ENCODE peak calls at places on chromosomes 7 and 10, in seven cellular contexts. N is AG04450; J is activated CD8-positive, alpha-beta T cell treated with anti-CD3 and anti-CD28 coated beads for 36 hours; S is GM12865; B is astrocyte of the spinal cord; V is OCI-LY7; C is esophagus squamous epithelium. O is an unnamed sample.

GRCh38 chr7:20474244-20474643 is 141.2 kb upstream of the ABCB5 start:
- DNase-seq in B (no peak), V (no peak), S (no peak), N (no peak), J (no peak), C (no peak), O (no peak)

GRCh38 chr7:106891545-106892410 is 26.7 kb downstream of the PIK3CG start:
- DNase-seq in B (no peak), S (peak; percentile 42), N (no peak), C (no peak), J (no peak), V (no peak), O (no peak)

GRCh38 chr10:76285012-76285411 is 853.6 kb downstream of the LRMDA start:
- DNase-seq in B (peak; percentile 79), N (peak; percentile 45), J (no peak), V (no peak), S (no peak), C (no peak), O (no peak)

GRCh38 chr7:121302214-121302745 is 26.5 kb upstream of the WNT16 start:
- DNase-seq in S (peak; percentile 77), N (peak; percentile 54), V (peak; percentile 46), C (no peak), J (peak; percentile 2), B (peak; percentile 84), O (no peak)

GRCh38 chr7:96121752-96122151 is 200.1 kb downstream of the SLC25A13 start:
- DNase-seq in B (no peak), C (no peak), N (no peak), V (no peak), S (no peak), J (no peak), O (no peak)

GRCh38 chr7:112112822-112113255 is 93.4 kb downstream of the DOCK4 start:
- DNase-seq in N (peak; percentile 7), B (peak; percentile 54), V (no peak), C (no peak), S (no peak), J (no peak), O (no peak)

GRCh38 chr7:106499897-106500296 is 161.1 kb downstream of the CCDC71L start:
- DNase-seq in V (no peak), N (no peak), C (no peak), S (no peak), J (no peak), B (no peak), O (no peak)

GRCh38 chr10:78528749-78529204 is 495.1 kb downstream of the RPS24 start:
- DNase-seq in S (no peak), B (no peak), C (no peak), J (no peak), V (no peak), N (no peak), O (no peak)

GRCh38 chr7:237385-237784 is 45.0 kb downstream of the FAM20C start:
- DNase-seq in N (no peak), B (no peak), S (no peak), V (no peak), C (no peak), J (no peak), O (no peak)

GRCh38 chr10:133168617-133169031 is 8.6 kb downstream of the KNDC1 start:
- DNase-seq in V (no peak), J (no peak), N (no peak), B (no peak), C (no peak), S (no peak), O (no peak)

GRCh38 chr10:88404133-88404532 is 179.0 kb downstream of the RNLS start:
- DNase-seq in J (no peak), V (no peak), N (no peak), B (no peak), S (no peak), C (no peak), O (no peak)

GRCh38 chr10:117461766-117462423 is 80.7 kb upstream of the EMX2 start:
- DNase-seq in N (no peak), S (no peak), J (no peak), V (no peak), C (no peak), B (peak; percentile 85), O (peak; percentile 11)

GRCh38 chr10:1116051-1116450 is 59.9 kb downstream of the WDR37 start:
- DNase-seq in J (no peak), V (no peak), B (no peak), C (no peak), N (no peak), S (no peak), O (no peak)

GRCh38 chr10:96685297-96685696 is 35.0 kb downstream of the PIK3AP1 start:
- DNase-seq in C (no peak), V (no peak), B (no peak), J (no peak), S (no peak), N (no peak), O (no peak)

GRCh38 chr10:133391249-133391635 is 2.7 kb upstream of the MTG1 start:
- DNase-seq in J (no peak), C (no peak), S (no peak), N (no peak), B (no peak), V (no peak), O (no peak)

GRCh38 chr10:13712799-13713581 is 126.2 kb downstream of the PRPF18 start:
- DNase-seq in N (peak; percentile 93), V (peak; percentile 21), B (peak; percentile 98), C (peak; percentile 15), J (peak; percentile 83), S (peak; percentile 89), O (peak; percentile 16)

GRCh38 chr7:134946260-134946659 is 40.0 kb upstream of the AGBL3 start:
- DNase-seq in J (peak; percentile 24), C (no peak), S (peak; percentile 15), B (no peak), V (no peak), N (no peak), O (no peak)

GRCh38 chr7:40899651-40900507 is 765.1 kb downstream of the SUGCT start:
- DNase-seq in J (no peak), B (no peak), S (no peak), V (no peak), C (no peak), N (no peak), O (no peak)

GRCh38 chr10:131041361-131041916 is 270.1 kb downstream of the TCERG1L start:
- DNase-seq in S (no peak), N (no peak), J (no peak), B (no peak), V (no peak), C (no peak), O (no peak)

GRCh38 chr7:80807166-80807900 is 111.5 kb downstream of the SEMA3C start:
- DNase-seq in C (no peak), J (no peak), S (no peak), B (peak; percentile 29), V (no peak), N (no peak), O (no peak)

GRCh38 chr10:113320980-113321379 is 231.9 kb upstream of the HABP2 start:
- DNase-seq in C (no peak), N (no peak), V (no peak), B (no peak), J (no peak), S (no peak), O (no peak)
- TF ChIP-seq CTCF in C (no peak), N (no peak), V (no peak), B (no peak), J (no peak), S (no peak), O (no peak)

GRCh38 chr7:68321076-68321639 is 1277.1 kb upstream of the AUTS2 start:
- DNase-seq in N (no peak), S (no peak), C (no peak), V (no peak), J (no peak), B (no peak), O (no peak)

GRCh38 chr7:68317476-68317875 is 1280.8 kb upstream of the AUTS2 start:
- DNase-seq in S (no peak), C (no peak), V (no peak), N (no peak), B (no peak), J (no peak), O (no peak)

GRCh38 chr7:68314208-68314607 is 1284.1 kb upstream of the AUTS2 start:
- DNase-seq in N (no peak), J (no peak), V (no peak), C (no peak), B (no peak), S (no peak), O (no peak)

GRCh38 chr7:68321776-68322496 is 1276.3 kb upstream of the AUTS2 start:
- DNase-seq in S (no peak), C (no peak), B (no peak), N (no peak), V (no peak), J (no peak), O (no peak)

GRCh38 chr7:68319061-68319460 is 1279.2 kb upstream of the AUTS2 start:
- DNase-seq in N (no peak), J (no peak), V (no peak), C (no peak), S (no peak), B (no peak), O (no peak)
- TF ChIP-seq CTCF in N (no peak), J (no peak), V (no peak), C (no peak), S (no peak), B (no peak), O (no peak)

DNA sequence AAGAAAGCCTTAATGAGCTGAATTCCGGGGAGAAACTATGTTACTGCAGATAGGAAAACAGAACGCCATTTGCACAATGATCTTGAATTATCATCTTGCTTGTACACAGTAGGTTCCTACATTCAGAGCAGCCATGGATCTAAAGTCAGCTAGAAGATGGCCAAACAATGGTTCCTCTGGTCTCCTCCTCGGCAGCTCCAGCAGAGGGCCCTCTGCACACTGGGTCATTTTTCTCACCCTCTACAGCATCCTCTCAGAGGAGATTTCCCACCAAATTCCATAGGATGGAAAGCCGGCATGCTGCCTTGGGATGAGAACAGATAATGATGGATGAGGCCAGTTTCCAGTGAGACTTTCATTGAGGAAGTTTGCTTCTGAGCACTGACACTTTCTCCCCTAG is 308.5 kb upstream of the NFE2L3 start:
- DNase-seq in V (no peak), B (no peak), C (no peak), S (no peak), J (no peak), N (no peak), O (no peak)
- TF ChIP-seq CTCF in V (peak; percentile 38), B (no peak), C (no peak), S (no peak), J (no peak), N (no peak), O (no peak)

DNA sequence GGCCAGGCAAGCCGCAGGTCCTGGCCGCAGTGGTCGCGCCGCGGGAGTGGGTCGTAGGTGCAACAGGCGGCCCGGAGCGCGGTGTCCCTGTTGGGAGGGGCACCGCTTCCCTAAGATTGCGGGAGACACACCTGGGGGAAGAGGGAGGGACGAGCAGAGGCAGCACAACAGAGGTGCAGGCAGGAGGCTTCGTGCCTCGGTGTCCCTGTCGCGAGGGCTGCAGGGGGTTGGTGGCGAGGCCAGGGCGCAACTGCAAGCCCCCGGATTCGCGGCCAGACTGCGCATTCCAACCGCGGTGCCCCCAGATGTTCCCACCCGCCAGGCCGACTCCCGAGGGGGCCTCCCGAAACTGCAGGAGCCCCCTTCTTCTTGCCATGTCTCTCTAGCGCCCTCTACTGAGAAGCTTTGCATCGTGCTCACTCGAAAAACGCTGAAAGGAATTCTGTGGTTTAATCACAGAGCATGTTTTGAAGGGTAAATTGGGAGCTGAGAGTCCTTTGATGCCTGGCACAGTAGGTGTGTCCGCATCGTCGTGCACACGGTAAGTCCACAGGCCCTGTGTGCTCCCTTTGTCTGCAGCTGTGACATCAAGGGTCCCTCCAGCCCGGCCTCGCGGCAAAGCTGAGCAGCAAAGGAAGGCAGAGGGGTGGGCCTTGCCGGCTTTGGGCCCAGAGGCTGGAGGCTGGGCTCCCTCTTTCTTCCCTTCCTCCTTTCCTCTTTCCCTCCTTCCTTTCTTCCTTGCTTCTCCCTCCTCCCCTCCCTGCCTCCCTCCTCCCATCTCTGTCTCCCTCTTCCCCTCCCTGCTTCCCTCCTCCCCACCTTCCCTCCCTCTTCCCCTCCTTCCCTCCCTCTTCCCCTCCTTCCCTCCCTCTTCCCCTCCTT is 6.2 kb upstream of the MBL2 start:
- DNase-seq in B (peak; percentile 35), S (peak; percentile 18), C (no peak), N (no peak), J (no peak), V (peak; percentile 26), O (no peak)
- TF ChIP-seq CTCF in B (peak; percentile 82), S (peak; percentile 33), C (peak; percentile 5), N (peak; percentile 64), J (peak; percentile 21), V (peak; percentile 73), O (peak; percentile 55)

O was measured in Calu3.